ENCODE peak calls at places on chromosome 19, in ten cellular contexts. B is WERI-Rb-1, L is astrocyte of the cerebellum, Q is transverse colon, P is left ventricle myocardium inferior, S is HL-60, H is cardiac fibroblast, R is thyroid gland, W is colonic mucosa, D is neural progenitor cell. X is an unnamed sample.

GRCh38 chr19:40523322-40524047 is 53.2 kb upstream of the SHKBP1 start:
- DNase-seq in H (peak; percentile 71), B (peak; percentile 83), D (peak; percentile 83), W (peak; percentile 79), Q (peak; percentile 88), P (peak; percentile 36), L (no peak), R (peak; percentile 68), S (peak; percentile 69), X (peak; percentile 67)

GRCh38 chr19:1168877-1169791 is 4.9 kb downstream of the SBNO2 start:
- DNase-seq in D (no peak), W (no peak), B (no peak), R (peak; percentile 55), P (no peak), H (peak; percentile 62), Q (no peak), L (no peak), S (no peak), X (no peak)

GRCh38 chr19:8585894-8586750 is 8.9 kb upstream of the MYO1F start:
- DNase-seq in R (peak; percentile 45), L (no peak), S (peak; percentile 81), H (peak; percentile 34), P (peak; percentile 42), W (peak; percentile 66), B (peak; percentile 74), D (peak; percentile 90), Q (peak; percentile 66), X (peak; percentile 63)

GRCh38 chr19:53898166-53898565 is 10.9 kb upstream of the CACNG7 start:
- DNase-seq in S (no peak), D (no peak), W (no peak), L (no peak), Q (no peak), B (no peak), P (no peak), H (no peak), R (no peak), X (no peak)

GRCh38 chr19:16435238-16435911 is 36.4 kb downstream of the EPS15L1 start:
- DNase-seq in L (peak; percentile 98), Q (peak; percentile 48), S (no peak), B (no peak), D (no peak), H (peak; percentile 95), P (peak; percentile 40), W (peak; percentile 37), R (peak; percentile 33), X (no peak)

GRCh38 chr19:18286973-18287635 is 5.7 kb upstream of the JUND start:
- DNase-seq in W (no peak), H (no peak), P (no peak), Q (no peak), D (peak; percentile 70), B (no peak), L (no peak), S (no peak), R (no peak), X (no peak)

GRCh38 chr19:50510121-50510670 is 795 bp downstream of the JOSD2 start:
- DNase-seq in S (no peak), D (peak; percentile 35), B (no peak), P (no peak), W (no peak), Q (no peak), L (no peak), H (peak; percentile 23), R (no peak), X (no peak)

GRCh38 chr19:41904118-41904870 is 21.3 kb downstream of the ARHGEF1 start:
- DNase-seq in S (no peak), B (no peak), H (no peak), P (no peak), L (no peak), W (peak; percentile 93), R (no peak), D (no peak), Q (peak; percentile 90), X (no peak)

GRCh38 chr19:38877781-38878574 is at the start of gene RINL:
- DNase-seq in D (no peak), S (peak; percentile 81), P (no peak), Q (peak; percentile 71), L (no peak), W (peak; percentile 49), B (peak; percentile 55), R (peak; percentile 17), H (no peak), X (peak; percentile 86)

GRCh38 chr19:1481893-1482360 is 2.9 kb upstream of the C19orf25 start:
- DNase-seq in S (no peak), W (no peak), B (no peak), P (no peak), Q (no peak), R (no peak), D (no peak), H (no peak), L (no peak), X (no peak)

GRCh38 chr19:23002690-23003422 is at the start of gene ZNF728:
- DNase-seq in R (peak; percentile 52), L (no peak), Q (peak; percentile 25), H (no peak), B (no peak), P (peak; percentile 88), S (no peak), W (peak; percentile 22), D (no peak), X (peak; percentile 4)

GRCh38 chr19:12156254-12157058 is at the start of gene ZNF625:
- DNase-seq in H (peak; percentile 91), S (no peak), Q (peak; percentile 83), P (peak; percentile 91), R (peak; percentile 96), L (peak; percentile 58), W (peak; percentile 92), B (peak; percentile 98), D (peak; percentile 97), X (peak; percentile 72)
- TF ChIP-seq CTCF in H (no peak), S (no peak), Q (no peak), P (no peak), R (no peak), L (no peak), W (no peak), B (no peak), D (no peak), X (no peak)

DNA sequence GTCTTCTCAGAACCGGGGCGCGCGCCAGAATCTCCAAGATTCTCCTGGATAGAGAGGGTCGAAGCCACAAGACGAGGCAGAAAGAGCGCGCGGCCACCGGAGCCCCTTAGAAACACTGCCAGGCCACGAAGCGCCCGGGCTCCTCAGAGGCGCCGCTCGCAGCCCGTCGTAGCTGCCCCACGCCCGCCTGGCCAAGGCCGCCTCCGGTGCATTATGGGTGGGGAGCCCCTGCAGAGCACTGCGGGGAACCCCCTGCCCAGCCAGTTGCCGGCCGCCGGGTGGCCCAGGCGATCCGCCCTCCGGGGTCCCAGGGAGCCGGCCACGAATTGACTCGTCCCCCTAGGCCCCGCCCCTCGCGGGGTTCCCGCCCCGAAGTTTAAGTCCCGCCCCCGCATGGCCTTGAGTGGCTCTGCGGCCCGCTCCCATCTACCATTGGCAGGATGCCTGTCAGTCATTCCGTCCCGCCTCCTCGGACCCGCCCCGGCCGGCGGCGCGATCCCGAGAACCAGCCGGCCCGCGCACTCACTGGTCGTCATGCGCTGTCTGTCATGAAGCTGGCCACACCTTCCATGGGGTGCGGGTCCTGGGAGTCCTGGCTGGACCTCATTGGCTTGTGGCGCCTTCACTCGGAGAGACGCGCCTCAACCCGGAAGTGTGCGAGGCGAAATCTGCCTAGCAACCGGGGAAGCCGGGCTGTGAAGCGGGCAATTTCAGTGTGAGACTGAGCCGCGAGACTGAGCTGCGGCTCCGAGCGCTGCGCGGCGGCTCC is 20.2 kb upstream of the GATAD2A start:
- DNase-seq in D (peak; percentile 100), S (peak; percentile 100), L (peak; percentile 100), P (peak; percentile 99), H (peak; percentile 100), W (peak; percentile 100), Q (peak; percentile 100), B (peak; percentile 99), R (peak; percentile 100), X (peak; percentile 100)
- TF ChIP-seq CTCF in D (no peak), S (no peak), L (no peak), P (peak; percentile 44), H (peak; percentile 1), W (no peak), Q (no peak), B (no peak), R (peak; percentile 5), X (no peak)

GRCh38 chr19:47719047-47719885 is 6.0 kb downstream of the EHD2 start:
- DNase-seq in R (peak; percentile 47), H (peak; percentile 98), L (peak; percentile 84), B (peak; percentile 81), Q (peak; percentile 80), P (peak; percentile 91), S (no peak), W (peak; percentile 61), D (no peak), X (no peak)
- TF ChIP-seq CTCF in R (no peak), H (no peak), L (no peak), B (no peak), Q (no peak), P (no peak), S (no peak), W (no peak), D (no peak), X (no peak)

DNA sequence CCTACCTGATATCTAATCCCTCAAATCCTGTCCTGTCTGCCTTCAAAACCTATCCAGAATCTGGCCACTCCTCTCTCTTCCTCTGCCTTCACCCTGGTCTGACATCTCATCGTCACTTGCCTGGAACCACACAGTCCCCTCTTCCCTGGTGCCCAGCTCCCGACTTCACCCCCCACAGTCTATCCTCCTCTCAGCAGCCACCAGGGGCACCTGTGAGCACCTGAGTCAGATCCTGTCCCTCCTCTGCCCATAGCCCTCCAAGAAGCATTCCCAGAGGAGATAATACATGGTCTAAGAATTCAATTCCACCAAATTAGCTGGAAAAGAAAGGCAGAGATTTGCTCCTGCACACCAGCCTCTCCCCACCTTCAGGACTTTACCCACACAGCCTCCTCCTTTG is 48.9 kb downstream of the ZNRF4 start:
- DNase-seq in B (peak; percentile 42), H (no peak), W (no peak), S (no peak), R (no peak), P (no peak), Q (no peak), L (no peak), D (no peak), X (no peak)
- TF ChIP-seq CTCF in B (peak; percentile 69), H (no peak), W (no peak), S (no peak), R (no peak), P (no peak), Q (no peak), L (no peak), D (no peak), X (peak; percentile 7)

GRCh38 chr19:19732579-19733501 is at the start of gene ZNF14:
- DNase-seq in P (peak; percentile 92), H (peak; percentile 94), W (peak; percentile 97), L (peak; percentile 78), Q (peak; percentile 95), R (peak; percentile 96), B (peak; percentile 95), D (peak; percentile 98), S (peak; percentile 96), X (peak; percentile 97)
- TF ChIP-seq CTCF in P (peak; percentile 33), H (peak; percentile 16), W (no peak), L (peak; percentile 25), Q (no peak), R (no peak), B (no peak), D (peak; percentile 32), S (no peak), X (no peak)

GRCh38 chr19:4452230-4452990 is 5.2 kb downstream of the UBXN6 start:
- DNase-seq in R (no peak), S (no peak), L (no peak), Q (no peak), B (no peak), D (no peak), W (no peak), P (no peak), H (no peak), X (no peak)
- TF ChIP-seq CTCF in R (no peak), S (no peak), L (no peak), Q (no peak), B (peak; percentile 4), D (no peak), W (no peak), P (no peak), H (no peak), X (no peak)

GRCh38 chr19:29872224-29872731 is 60.5 kb downstream of the CCNE1 start:
- DNase-seq in D (peak; percentile 81), B (no peak), S (no peak), P (no peak), W (no peak), R (no peak), H (peak; percentile 34), L (no peak), Q (no peak), X (peak; percentile 31)
- TF ChIP-seq CTCF in D (peak; percentile 47), B (no peak), S (no peak), P (peak; percentile 2), W (no peak), R (no peak), H (no peak), L (no peak), Q (no peak), X (peak; percentile 37)

X was measured in activated CD8-positive, alpha-beta T cell treated with anti-CD3 and anti-CD28 coated beads for 36 hours.